ENCODE peak calls at places on chromosomes 12 and 14, in eight cellular contexts. R is fibroblast of pulmonary artery; H is Ammon's horn; C is CD4-positive, alpha-beta memory T cell; B is C1 segment of cervical spinal cord; X is CD8-positive, alpha-beta memory T cell; W is DMS53; V is adipocyte. P is an unnamed sample.
A peak's percentile ranks its signal among the peaks of the same experiment; 100 is the strongest.

GRCh38 chr12:67352682-67353081 is 83.5 kb downstream of the CAND1 start:
- DNase-seq in B (no peak), W (no peak), X (no peak), C (no peak), R (no peak), H (no peak), V (no peak), P (no peak)

GRCh38 chr12:115222220-115222619 is 538.2 kb upstream of the TBX3 start:
- DNase-seq in B (no peak), X (no peak), R (no peak), W (no peak), V (no peak), H (no peak), C (no peak), P (no peak)

GRCh38 chr14:85415015-85415712 is 114.8 kb upstream of the FLRT2 start:
- DNase-seq in W (peak; percentile 38), V (peak; percentile 78), B (no peak), C (no peak), H (peak; percentile 10), R (peak; percentile 98), X (no peak), P (no peak)

GRCh38 chr14:21724115-21724973 is 50.7 kb upstream of the OR4E1 start:
- DNase-seq in H (no peak), R (no peak), W (no peak), C (no peak), X (no peak), B (no peak), V (no peak), P (no peak)

GRCh38 chr12:49707812-49708147 is 575 bp upstream of the FMNL3 start:
- DNase-seq in H (no peak), C (no peak), R (no peak), X (no peak), W (no peak), V (no peak), B (no peak), P (no peak)

GRCh38 chr14:23067847-23068791 is 10.8 kb upstream of the CDH24 start:
- DNase-seq in V (no peak), C (no peak), X (no peak), R (no peak), H (no peak), B (no peak), W (no peak), P (no peak)

GRCh38 chr14:61659582-61659981 is 35.7 kb upstream of the HIF1A start:
- DNase-seq in B (no peak), R (peak; percentile 63), X (no peak), C (no peak), W (no peak), V (peak; percentile 78), H (no peak), P (no peak)

GRCh38 chr14:75978249-75978731 is 3.5 kb downstream of the TGFB3 start:
- DNase-seq in C (peak; percentile 37), B (no peak), X (no peak), H (no peak), W (peak; percentile 19), V (no peak), R (no peak), P (no peak)

GRCh38 chr12:27359578-27360340 is 27.1 kb downstream of the BMAL2 start:
- DNase-seq in H (no peak), B (no peak), W (peak; percentile 21), V (peak; percentile 15), X (no peak), C (no peak), R (no peak), P (no peak)

GRCh38 chr12:76247026-76247688 is 101.1 kb downstream of the BBS10 start:
- DNase-seq in V (peak; percentile 62), R (peak; percentile 60), C (no peak), W (no peak), X (no peak), H (no peak), B (no peak), P (no peak)

GRCh38 chr14:99213101-99213500 is 58.9 kb downstream of the BCL11B start:
- DNase-seq in C (no peak), H (no peak), R (no peak), B (no peak), X (peak; percentile 38), W (no peak), V (peak; percentile 48), P (no peak)

GRCh38 chr12:25585021-25585523 is 32.0 kb upstream of the LMNTD1 start:
- DNase-seq in V (peak; percentile 94), R (peak; percentile 96), X (no peak), W (no peak), B (peak; percentile 9), C (no peak), H (peak; percentile 54), P (no peak)

GRCh38 chr14:21861153-21861552 is 187.5 kb upstream of the OR4E1 start:
- DNase-seq in C (no peak), H (no peak), V (no peak), R (no peak), X (no peak), W (no peak), B (no peak), P (no peak)

GRCh38 chr14:65332141-65332871 is 80.2 kb upstream of the FUT8 start:
- DNase-seq in C (no peak), B (no peak), V (no peak), W (peak; percentile 3), H (peak; percentile 18), X (no peak), R (no peak), P (peak; percentile 30)

GRCh38 chr14:91417983-91418386 is 365 bp upstream of the CCDC88C start:
- DNase-seq in V (no peak), W (peak; percentile 86), B (no peak), R (no peak), X (peak; percentile 81), C (peak; percentile 85), H (no peak), P (peak; percentile 60)

GRCh38 chr12:116434155-116435065 is 124.8 kb upstream of the MAP1LC3B2 start:
- DNase-seq in C (no peak), R (peak; percentile 94), H (peak; percentile 49), X (no peak), B (peak; percentile 82), W (peak; percentile 85), V (peak; percentile 99), P (peak; percentile 24)

GRCh38 chr12:49263400-49263763 is 1.5 kb upstream of the TUBA1C start:
- DNase-seq in B (no peak), X (no peak), V (no peak), W (no peak), C (no peak), H (no peak), R (no peak), P (no peak)

GRCh38 chr12:20050166-20050565 is 318.2 kb upstream of the PDE3A start:
- DNase-seq in W (no peak), X (no peak), V (peak; percentile 52), H (no peak), B (no peak), R (peak; percentile 56), C (no peak), P (no peak)

GRCh38 chr12:65720739-65721138 is 103.5 kb upstream of the HMGA2 start:
- DNase-seq in V (peak; percentile 19), X (no peak), W (no peak), R (no peak), H (no peak), B (no peak), C (no peak), P (no peak)

GRCh38 chr12:56300644-56301464 is 724 bp upstream of the CS start:
- DNase-seq in C (no peak), W (no peak), X (peak; percentile 52), H (peak; percentile 8), R (no peak), V (no peak), B (no peak), P (no peak)

GRCh38 chr12:132257955-132258490 is 71.4 kb downstream of the GALNT9 start:
- DNase-seq in C (no peak), B (no peak), R (no peak), H (no peak), W (no peak), V (no peak), X (no peak), P (no peak)

GRCh38 chr12:47797432-47797831 is 22.3 kb downstream of the HDAC7 start:
- DNase-seq in X (peak; percentile 66), C (peak; percentile 21), B (peak; percentile 22), R (no peak), W (peak; percentile 75), V (no peak), H (no peak), P (peak; percentile 54)